ENCODE peak calls at places on chromosomes 2 and 18, in four cellular contexts. F is HepG2, S is GM12878, T is K562. H is an unnamed sample.

GRCh38 chr2:167784071-167784400 is 463.4 kb downstream of the STK39 start:
- DNase-seq in F (no peak), S (no peak), T (no peak), H (no peak)

GRCh38 chr2:128317186-128317897 is 1.3 kb downstream of the HS6ST1 start:
- DNase-seq in F (peak), S (peak), T (no peak), H (no peak)

GRCh38 chr2:49901202-49901865 is 747.0 kb upstream of the FSHR start:
- DNase-seq in F (no peak), S (no peak), T (no peak), H (no peak)

GRCh38 chr18:59359576-59359952 is 499 bp upstream of the LMAN1 start:
- DNase-seq in F (no peak), S (no peak), T (no peak), H (no peak)

GRCh38 chr2:120930861-120931260 is 195.2 kb downstream of the GLI2 start:
- DNase-seq in F (no peak), S (no peak), T (no peak), H (no peak)

GRCh38 chr2:101341901-101342624 is 33.6 kb upstream of the RNF149 start:
- DNase-seq in F (peak), S (no peak), T (peak), H (peak)

GRCh38 chr2:24731923-24732322 is 61.3 kb downstream of the PTRHD1 start:
- DNase-seq in F (peak), S (no peak), T (no peak), H (no peak)

GRCh38 chr2:70044290-70045040 is 42.8 kb upstream of the PCBP1 start:
- DNase-seq in F (no peak), S (no peak), T (no peak), H (no peak)

GRCh38 chr2:119371111-119371510 is 4.3 kb downstream of the DBI start:
- DNase-seq in F (no peak), S (no peak), T (no peak), H (no peak)

GRCh38 chr18:45457933-45458332 is 157.3 kb upstream of the SLC14A2 start:
- DNase-seq in F (no peak), S (no peak), T (no peak), H (no peak)

GRCh38 chr2:10238991-10239485 is 63.7 kb upstream of the HPCAL1 start:
- DNase-seq in F (no peak), S (no peak), T (no peak), H (no peak)

GRCh38 chr2:70118798-70119454 is 31.6 kb downstream of the PCBP1 start:
- DNase-seq in F (peak), S (no peak), T (peak), H (no peak)

GRCh38 chr2:210480079-210480478 is 3.5 kb upstream of the LANCL1 start:
- DNase-seq in F (no peak), S (no peak), T (no peak), H (no peak)

GRCh38 chr2:103809390-103809789 is 1044.5 kb upstream of the POU3F3 start:
- DNase-seq in F (no peak), S (no peak), T (no peak), H (no peak)

GRCh38 chr2:137939026-137939425 is 25.2 kb upstream of the HNMT start:
- DNase-seq in F (no peak), S (no peak), T (no peak), H (no peak)

GRCh38 chr2:134232461-134232860 is 21.4 kb upstream of the MGAT5 start:
- DNase-seq in F (no peak), S (no peak), T (no peak), H (no peak)

GRCh38 chr18:62829936-62830335 is 114.6 kb downstream of the PHLPP1 start:
- DNase-seq in F (no peak), S (no peak), T (peak), H (no peak)

GRCh38 chr2:123958011-123958410 is 67.1 kb upstream of the CNTNAP5 start:
- DNase-seq in F (no peak), S (no peak), T (no peak), H (no peak)

GRCh38 chr2:37585295-37585908 is 86.0 kb downstream of the CDC42EP3 start:
- DNase-seq in F (no peak), S (no peak), T (no peak), H (no peak)

GRCh38 chr2:41836944-41837343 is 210.9 kb upstream of the PKDCC start:
- DNase-seq in F (no peak), S (no peak), T (peak), H (peak)

GRCh38 chr2:196954001-196954400 is 27.5 kb upstream of the PGAP1 start:
- DNase-seq in F (no peak), S (no peak), T (no peak), H (no peak)

GRCh38 chr18:23673725-23674124 is 11.0 kb upstream of the ANKRD29 start:
- DNase-seq in F (no peak), S (no peak), T (no peak), H (no peak)

GRCh38 chr2:72334806-72335205 is 187.1 kb upstream of the CYP26B1 start:
- DNase-seq in F (no peak), S (no peak), T (no peak), H (no peak)

GRCh38 chr2:43152186-43152585 is 74.2 kb downstream of the ZFP36L2 start:
- DNase-seq in F (peak), S (no peak), T (no peak), H (no peak)

GRCh38 chr2:227267406-227268115 is 57.5 kb upstream of the MFF start:
- DNase-seq in F (no peak), S (no peak), T (no peak), H (no peak)

GRCh38 chr18:47054369-47054768 is 18.9 kb upstream of the ELOA2 start:
- DNase-seq in F (no peak), S (no peak), T (no peak), H (no peak)

GRCh38 chr18:47050468-47050867 is 15.0 kb upstream of the ELOA2 start:
- DNase-seq in F (peak), S (no peak), T (no peak), H (peak)
- TF ChIP-seq BHLHE40 in F (no peak), S (no peak), T (no peak), H (no peak)

GRCh38 chr18:811192-812122 is 585 bp downstream of the YES1 start:
- DNase-seq in F (no peak), S (no peak), T (no peak), H (peak)
- TF ChIP-seq SP1 in F (no peak), S (no peak), T (peak), H (no peak)

DNA sequence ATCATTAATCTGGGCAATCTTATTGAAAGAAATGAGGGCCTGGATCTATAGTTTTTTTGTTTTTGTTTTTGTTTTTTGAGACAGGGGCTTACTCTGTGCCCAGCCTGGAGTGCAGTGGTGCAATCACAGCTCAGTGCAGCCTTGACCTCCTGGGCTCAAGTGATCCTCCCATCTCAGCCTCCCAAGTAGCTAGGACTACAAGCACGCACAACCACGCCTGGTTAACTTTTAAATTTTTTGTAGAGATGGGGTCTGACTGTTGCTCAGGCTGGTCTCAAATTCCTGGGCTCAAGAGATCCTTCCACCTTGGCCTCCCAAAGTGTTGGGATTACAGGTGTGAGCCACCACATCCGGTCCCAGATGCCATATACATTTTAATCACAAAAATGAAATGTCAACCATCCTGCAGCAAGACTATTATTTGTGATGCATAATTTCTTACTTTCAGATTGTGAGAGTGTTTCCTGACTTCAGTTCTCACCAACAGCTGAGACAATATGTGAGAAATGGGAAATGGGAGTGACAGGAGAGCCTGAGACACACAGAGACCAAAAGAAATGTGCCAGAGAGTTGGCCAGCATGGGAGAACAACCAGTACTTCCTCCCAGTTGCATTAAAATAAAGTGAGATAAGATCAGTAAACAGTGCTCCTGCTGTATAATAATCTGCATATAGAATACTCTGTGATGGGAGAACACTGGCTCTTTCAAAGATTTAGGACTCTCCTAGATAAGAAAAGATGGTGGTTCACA is 87.6 kb downstream of the METTL8 start:
- DNase-seq in F (no peak), S (no peak), T (no peak), H (no peak)
- TF ChIP-seq TARDBP in F (no peak), S (no peak), T (no peak), H (no peak)

DNA sequence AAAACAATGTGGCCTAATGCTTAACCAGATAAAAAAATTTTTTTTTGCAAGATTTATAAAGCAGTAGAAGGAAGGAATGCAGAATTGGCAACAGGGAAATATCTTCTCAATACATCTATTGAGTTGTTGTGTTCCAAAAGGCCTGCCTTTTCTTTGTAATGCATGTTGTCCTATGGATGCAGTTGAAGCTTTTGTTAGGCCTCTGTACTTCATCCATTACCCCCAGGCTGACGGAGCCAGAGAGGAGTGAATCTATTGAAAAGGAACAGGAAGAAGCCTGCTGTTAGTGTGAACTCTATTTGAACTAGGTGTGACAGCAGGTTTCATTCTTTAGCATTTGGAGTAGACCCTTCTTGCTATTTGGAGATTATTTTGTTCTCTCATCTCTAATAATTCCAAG is 56.5 kb downstream of the MTX2 start:
- DNase-seq in F (no peak), S (no peak), T (no peak), H (peak)
- TF ChIP-seq BHLHE40 in F (no peak), S (no peak), T (no peak), H (no peak)

GRCh38 chr2:230128943-230129342 is 60.2 kb upstream of the SLC16A14 start:
- DNase-seq in F (no peak), S (no peak), T (no peak), H (no peak)
- TF ChIP-seq SP1 in F (no peak), S (no peak), T (no peak), H (no peak)

DNA sequence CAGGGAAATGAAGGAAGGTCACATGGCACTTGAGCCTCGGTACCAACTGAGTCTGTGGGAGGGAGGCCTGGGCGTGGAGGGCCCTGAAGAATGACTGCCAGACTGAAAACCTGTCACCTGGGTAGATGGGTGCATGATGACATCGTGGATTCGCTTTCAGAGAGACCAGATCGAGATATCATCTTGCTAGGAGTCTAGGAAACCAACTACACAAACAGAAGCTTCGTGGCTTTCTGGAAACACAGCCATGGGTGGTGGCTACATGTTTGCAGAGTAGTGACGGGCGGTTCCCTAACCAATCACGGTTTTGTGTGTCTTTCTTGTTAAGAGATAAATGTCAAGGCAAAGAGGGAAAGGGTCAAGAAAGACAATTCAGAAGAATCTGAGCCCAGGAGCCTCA is 155.0 kb downstream of the EIPR1 start:
- DNase-seq in F (no peak), S (peak), T (no peak), H (no peak)
- TF ChIP-seq TARDBP in F (no peak), S (no peak), T (no peak), H (no peak)

GRCh38 chr2:97845133-97845532 is 131.8 kb downstream of the ZAP70 start:
- DNase-seq in F (no peak), S (no peak), T (no peak), H (no peak)

GRCh38 chr2:97848347-97848746 is 135.0 kb downstream of the ZAP70 start:
- DNase-seq in F (no peak), S (no peak), T (no peak), H (no peak)

GRCh38 chr2:97840198-97840597 is 126.8 kb downstream of the ZAP70 start:
- DNase-seq in F (no peak), S (no peak), T (no peak), H (no peak)

GRCh38 chr2:97845818-97846217 is 132.4 kb downstream of the ZAP70 start:
- DNase-seq in F (no peak), S (no peak), T (no peak), H (no peak)

GRCh38 chr2:97844311-97844859 is 131.0 kb downstream of the ZAP70 start:
- DNase-seq in F (no peak), S (no peak), T (no peak), H (no peak)
- TF ChIP-seq BHLHE40 in F (no peak), S (no peak), T (no peak), H (no peak)

GRCh38 chr18:34660572-34660971 is 49.5 kb upstream of the DTNA start:
- DNase-seq in F (no peak), S (no peak), T (no peak), H (no peak)

GRCh38 chr18:34659579-34660517 is 50.2 kb upstream of the DTNA start:
- DNase-seq in F (peak), S (no peak), T (no peak), H (peak)

GRCh38 chr18:34658101-34658500 is 52.0 kb upstream of the DTNA start:
- DNase-seq in F (no peak), S (no peak), T (no peak), H (no peak)

DNA sequence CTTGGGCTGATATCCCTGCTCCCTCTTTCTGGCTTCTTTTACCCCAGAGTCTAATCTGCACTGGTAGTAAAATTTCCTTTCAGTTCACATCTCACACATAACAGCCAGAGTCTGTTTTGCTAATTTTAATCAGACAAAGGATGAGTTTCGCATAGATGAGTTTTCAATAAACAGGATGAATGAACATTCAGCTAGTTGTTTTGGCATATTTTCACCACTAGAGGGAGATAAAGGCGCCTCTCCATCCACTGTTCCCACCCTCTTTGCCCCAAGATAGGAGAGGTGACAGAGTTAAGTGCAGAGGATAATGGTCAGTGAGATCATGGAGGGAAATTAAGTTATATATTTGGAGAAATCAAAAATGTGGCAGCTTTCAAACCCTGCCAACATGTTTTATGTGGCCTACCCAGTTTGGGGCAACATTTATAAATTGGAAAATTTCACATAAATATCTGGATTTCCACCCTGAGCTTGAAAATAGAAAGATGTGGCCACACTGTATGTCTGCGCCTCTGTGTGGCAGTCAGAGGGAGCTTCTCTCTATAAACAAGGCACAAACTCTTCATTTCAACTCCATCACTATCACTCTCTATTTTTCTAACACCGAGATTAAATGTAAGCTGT is 48.5 kb upstream of the DTNA start:
- DNase-seq in F (peak), S (no peak), T (peak), H (peak)
- TF ChIP-seq SP1 in F (no peak), S (no peak), T (no peak), H (no peak)

DNA sequence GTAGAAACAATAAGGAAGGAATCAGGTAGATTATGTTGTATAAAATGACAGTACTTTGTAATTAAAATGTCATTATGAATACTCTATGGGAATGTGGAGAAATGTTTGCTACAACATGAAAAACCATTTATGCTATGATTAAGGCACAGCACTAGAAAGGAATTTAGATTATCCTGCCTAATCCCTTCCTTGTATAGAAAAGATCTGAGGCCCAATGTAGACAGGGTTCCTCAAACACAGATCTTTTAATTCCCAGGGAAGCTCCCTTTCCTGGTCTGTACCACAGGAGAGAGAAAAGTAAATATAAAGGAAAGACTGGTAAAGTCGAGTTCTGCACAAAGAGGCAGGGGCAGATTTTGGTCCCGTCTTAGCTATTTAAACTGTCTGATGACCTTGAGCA is 84.8 kb downstream of the ICA1L start:
- DNase-seq in F (peak), S (no peak), T (no peak), H (no peak)
- TF ChIP-seq TARDBP in F (no peak), S (no peak), T (no peak), H (no peak)

GRCh38 chr2:112607680-112608438 is 23.4 kb downstream of the CHCHD5 start:
- DNase-seq in F (no peak), S (no peak), T (no peak), H (no peak)

GRCh38 chr2:112604952-112605351 is 20.5 kb downstream of the CHCHD5 start:
- DNase-seq in F (no peak), S (no peak), T (no peak), H (no peak)

GRCh38 chr2:112603731-112604130 is 19.3 kb downstream of the CHCHD5 start:
- DNase-seq in F (no peak), S (no peak), T (no peak), H (no peak)

GRCh38 chr2:112605926-112606325 is 21.5 kb downstream of the CHCHD5 start:
- DNase-seq in F (no peak), S (no peak), T (no peak), H (no peak)

GRCh38 chr2:112606567-112606966 is 22.2 kb downstream of the CHCHD5 start:
- DNase-seq in F (no peak), S (no peak), T (no peak), H (no peak)
- TF ChIP-seq BHLHE40 in F (no peak), S (no peak), T (no peak), H (no peak)